ENCODE peak calls at places on chromosomes 12 and 14, in nine cellular contexts. D is mammary epithelial cell, R is kidney epithelial cell, G is GM12864, M is uterus, S is esophagus muscularis mucosa, B is prostate gland, T is left ventricle myocardium inferior, I is AG04450. X is an unnamed sample.

GRCh38 chr14:37623552-37623951 is 28.1 kb downstream of the TTC6 start:
- DNase-seq in D (peak; percentile 97), R (peak; percentile 39), G (no peak), M (no peak), S (no peak), B (peak; percentile 88), T (no peak), I (no peak), X (no peak)

GRCh38 chr12:24759155-24759554 is 189.7 kb downstream of the BCAT1 start:
- DNase-seq in D (peak; percentile 58), R (no peak), G (no peak), M (no peak), S (no peak), B (no peak), T (no peak), I (no peak), X (no peak)

GRCh38 chr12:19031032-19031431 is 98.5 kb upstream of the PLEKHA5 start:
- DNase-seq in D (peak; percentile 94), R (peak; percentile 83), G (no peak), M (no peak), S (no peak), B (no peak), T (no peak), I (no peak), X (no peak)

GRCh38 chr12:53378222-53378621 is 1.8 kb upstream of the SP1 start:
- DNase-seq in D (no peak), R (no peak), G (no peak), M (no peak), S (no peak), B (no peak), T (no peak), I (no peak), X (peak; percentile 42)

GRCh38 chr12:50160643-50161042 is 6.5 kb downstream of the CERS5 start:
- DNase-seq in D (no peak), R (no peak), G (no peak), M (no peak), S (no peak), B (no peak), T (no peak), I (no peak), X (no peak)

GRCh38 chr12:18583655-18584054 is 154.2 kb downstream of the PLCZ1 start:
- DNase-seq in D (no peak), R (no peak), G (no peak), M (no peak), S (no peak), B (no peak), T (no peak), I (no peak), X (no peak)

GRCh38 chr14:21498540-21499526 is 12.3 kb downstream of the METTL3 start:
- DNase-seq in D (peak; percentile 19), R (no peak), G (no peak), M (no peak), S (no peak), B (peak; percentile 24), T (no peak), I (no peak), X (no peak)

GRCh38 chr12:13097526-13097925 is 5.9 kb downstream of the GSG1 start:
- DNase-seq in D (no peak), R (no peak), G (no peak), M (peak; percentile 30), S (peak; percentile 91), B (no peak), T (peak; percentile 30), I (no peak), X (no peak)

GRCh38 chr12:1533205-1533601 is 61.2 kb downstream of the FBXL14 start:
- DNase-seq in D (no peak), R (no peak), G (no peak), M (no peak), S (no peak), B (no peak), T (no peak), I (no peak), X (no peak)

GRCh38 chr12:68785358-68785757 is 22.6 kb upstream of the MDM2 start:
- DNase-seq in D (peak; percentile 72), R (no peak), G (no peak), M (no peak), S (no peak), B (no peak), T (no peak), I (no peak), X (no peak)

DNA sequence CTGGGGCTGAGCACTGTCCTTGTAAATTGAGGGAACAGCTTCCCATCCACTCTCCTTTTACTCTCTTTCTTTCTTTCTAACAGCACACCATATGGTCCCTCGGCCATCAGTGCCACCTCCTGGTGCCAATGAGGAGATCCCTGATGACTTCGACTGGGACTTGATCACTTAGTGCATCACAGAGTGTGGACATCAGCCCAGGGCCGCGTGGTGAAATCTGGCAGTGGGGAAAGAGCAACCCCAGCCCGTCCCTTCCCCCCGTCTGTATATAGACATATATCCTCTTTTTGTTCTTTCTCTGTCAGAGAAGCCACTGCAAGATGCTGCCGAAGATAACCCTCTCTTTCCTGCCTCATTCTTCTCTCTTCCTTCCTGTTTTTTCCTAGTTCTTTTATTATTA is 13.5 kb downstream of the C3AR1 start:
- DNase-seq in D (no peak), R (no peak), G (no peak), M (no peak), S (no peak), B (no peak), T (peak; percentile 50), I (no peak), X (no peak)
- TF ChIP-seq CTCF in D (no peak), R (no peak), G (no peak), M (no peak), S (no peak), B (no peak), T (no peak), I (no peak), X (no peak)

GRCh38 chr12:106301611-106302321 is 767 bp upstream of the TCP11L2 start:
- DNase-seq in D (peak; percentile 65), R (no peak), G (peak; percentile 67), M (no peak), S (peak; percentile 93), B (peak; percentile 77), T (peak; percentile 37), I (no peak), X (no peak)

GRCh38 chr12:106304797-106305196 is 2.3 kb downstream of the TCP11L2 start:
- DNase-seq in D (no peak), R (no peak), G (no peak), M (no peak), S (no peak), B (no peak), T (no peak), I (no peak), X (no peak)

GRCh38 chr12:106302401-106303201 is at the start of gene TCP11L2:
- DNase-seq in D (peak; percentile 77), R (no peak), G (peak; percentile 29), M (peak; percentile 85), S (peak; percentile 97), B (peak; percentile 90), T (peak; percentile 92), I (no peak), X (peak; percentile 94)

GRCh38 chr12:106304001-106304421 is 1.5 kb downstream of the TCP11L2 start:
- DNase-seq in D (no peak), R (no peak), G (no peak), M (no peak), S (no peak), B (no peak), T (no peak), I (no peak), X (no peak)

DNA sequence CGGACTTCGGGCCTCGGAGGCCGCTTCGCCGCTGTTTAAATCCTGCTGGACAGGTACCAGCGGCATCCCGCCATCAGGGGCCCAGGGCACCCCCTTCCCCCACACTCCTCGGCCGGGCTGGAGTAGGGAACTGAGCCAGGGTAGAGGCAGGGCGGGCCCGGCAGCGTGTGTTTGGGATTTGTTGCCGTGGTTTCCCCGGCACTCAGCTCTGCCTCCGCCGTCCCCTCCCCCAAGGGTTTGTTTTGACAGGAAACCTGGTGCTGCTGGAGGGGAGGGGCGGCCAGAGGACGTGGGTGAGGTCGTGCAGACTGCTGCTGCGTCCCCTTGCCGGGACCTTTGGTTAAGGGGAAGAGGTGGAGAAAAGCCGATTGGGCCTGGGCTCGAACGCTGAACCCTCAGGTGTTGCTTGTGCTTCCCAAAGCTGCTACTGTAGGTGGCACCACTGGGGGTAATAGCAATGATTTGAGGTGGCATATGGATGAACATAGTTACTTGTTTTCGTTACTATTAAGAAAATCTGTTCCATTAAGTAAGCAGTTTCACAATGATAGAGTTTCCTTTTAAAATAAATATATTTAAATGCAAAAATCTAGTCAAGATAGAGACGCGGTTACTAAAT is 778 bp downstream of the TCP11L2 start:
- DNase-seq in D (peak; percentile 65), R (no peak), G (peak; percentile 38), M (peak; percentile 80), S (peak; percentile 96), B (peak; percentile 69), T (peak; percentile 93), I (no peak), X (peak; percentile 88)
- TF ChIP-seq CTCF in D (peak; percentile 27), R (no peak), G (peak; percentile 8), M (no peak), S (no peak), B (no peak), T (no peak), I (no peak), X (peak; percentile 48)

GRCh38 chr12:122063691-122064033 is 14.9 kb upstream of the MLXIP start:
- DNase-seq in D (no peak), R (no peak), G (no peak), M (peak; percentile 51), S (no peak), B (no peak), T (no peak), I (no peak), X (no peak)

GRCh38 chr12:122062832-122063690 is 15.5 kb upstream of the MLXIP start:
- DNase-seq in D (peak; percentile 76), R (no peak), G (no peak), M (peak; percentile 80), S (no peak), B (peak; percentile 82), T (peak; percentile 52), I (no peak), X (no peak)

GRCh38 chr12:122061253-122061652 is 17.3 kb upstream of the MLXIP start:
- DNase-seq in D (no peak), R (no peak), G (no peak), M (no peak), S (no peak), B (no peak), T (no peak), I (no peak), X (no peak)

GRCh38 chr12:122064780-122065588 is 13.6 kb upstream of the MLXIP start:
- DNase-seq in D (no peak), R (peak; percentile 91), G (no peak), M (peak; percentile 83), S (no peak), B (no peak), T (peak; percentile 49), I (no peak), X (no peak)

GRCh38 chr12:122064034-122064777 is 14.3 kb upstream of the MLXIP start:
- DNase-seq in D (peak; percentile 37), R (peak; percentile 93), G (no peak), M (peak; percentile 93), S (peak; percentile 95), B (peak; percentile 35), T (peak; percentile 90), I (no peak), X (no peak)
- TF ChIP-seq CTCF in D (peak; percentile 21), R (peak; percentile 68), G (peak; percentile 50), M (peak; percentile 32), S (no peak), B (no peak), T (peak; percentile 48), I (peak; percentile 47), X (peak; percentile 73)

DNA sequence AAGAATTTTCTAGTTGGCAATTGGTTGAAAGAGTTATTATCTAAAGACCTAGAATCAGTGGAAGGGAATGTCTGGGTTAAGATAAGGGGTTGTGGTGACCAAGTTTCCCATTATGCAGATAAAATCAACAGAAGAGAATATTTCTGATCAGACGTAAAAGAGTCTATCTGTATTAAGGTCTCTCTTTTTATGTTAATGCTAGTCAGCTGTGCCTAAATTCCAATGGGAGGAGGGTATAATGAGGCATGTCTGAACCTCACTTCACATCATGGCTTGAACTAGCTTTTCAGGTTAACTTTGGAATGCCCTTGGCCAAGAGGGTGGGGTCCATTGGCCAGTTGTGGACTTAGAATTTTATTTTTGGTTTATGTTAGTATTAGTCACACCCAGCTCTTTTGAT is 34.3 kb upstream of the CHST11 start:
- DNase-seq in D (no peak), R (no peak), G (no peak), M (no peak), S (no peak), B (no peak), T (no peak), I (no peak), X (no peak)
- TF ChIP-seq CTCF in D (no peak), R (no peak), G (no peak), M (no peak), S (no peak), B (no peak), T (no peak), I (no peak), X (no peak)

X was measured in chondrocyte.